ENCODE peak calls at places on chromosomes 2 and 18, in six cellular contexts. O, E, T, C, U and M are unnamed samples.

GRCh38 chr2:64439194-64439593 is 14.8 kb upstream of the LGALSL start:
- DNase-seq in O (no peak), E (no peak), T (no peak), C (no peak), U (no peak), M (no peak)

GRCh38 chr18:32048507-32049091 is 30.0 kb downstream of the RNF125 start:
- DNase-seq in O (peak; percentile 3), E (no peak), T (no peak), C (no peak), U (peak; percentile 52), M (no peak)

GRCh38 chr2:37283207-37283606 is 41.4 kb downstream of the PRKD3 start:
- DNase-seq in O (peak; percentile 93), E (no peak), T (no peak), C (no peak), U (peak; percentile 46), M (no peak)

GRCh38 chr18:46516555-46516954 is 140.5 kb downstream of the LOXHD1 start:
- DNase-seq in O (no peak), E (no peak), T (no peak), C (no peak), U (no peak), M (no peak)

GRCh38 chr2:241002275-241003046 is 4.0 kb downstream of the SNED1 start:
- DNase-seq in O (no peak), E (no peak), T (no peak), C (no peak), U (no peak), M (no peak)

GRCh38 chr2:103873719-103874359 is 980.1 kb upstream of the POU3F3 start:
- DNase-seq in O (no peak), E (no peak), T (no peak), C (no peak), U (no peak), M (peak; percentile 18)

GRCh38 chr18:63905361-63905760 is 2.4 kb upstream of the SERPINB10 start:
- DNase-seq in O (no peak), E (no peak), T (no peak), C (peak; percentile 4), U (no peak), M (no peak)

GRCh38 chr2:222249444-222249843 is 49.4 kb downstream of the PAX3 start:
- DNase-seq in O (no peak), E (no peak), T (no peak), C (no peak), U (no peak), M (no peak)

GRCh38 chr2:159200498-159200897 is 86.0 kb downstream of the WDSUB1 start:
- DNase-seq in O (peak; percentile 51), E (no peak), T (no peak), C (no peak), U (peak; percentile 46), M (no peak)

GRCh38 chr18:70295633-70296188 is 6.9 kb downstream of the SOCS6 start:
- DNase-seq in O (peak; percentile 39), E (no peak), T (no peak), C (no peak), U (peak; percentile 38), M (no peak)
- H3K4me1 ChIP-seq in O (peaks cover 20% of the 10 kb centered on the region), E (peaks cover 6% of the 10 kb centered on the region), T (peaks cover 8% of the 10 kb centered on the region), C (peaks cover 10% of the 10 kb centered on the region), U (peaks cover 7% of the 10 kb centered on the region), M (peaks cover 6% of the 10 kb centered on the region)

GRCh38 chr2:204024906-204025475 is 88.4 kb downstream of the ICOS start:
- DNase-seq in O (no peak), E (no peak), T (no peak), C (peak; percentile 62), U (no peak), M (peak; percentile 29)
- H4K91ac ChIP-seq in O (no peak overlapping the region), E (no peak overlapping the region), T (no peak overlapping the region), C (no peak overlapping the region), U (no peak overlapping the region), M (no peak overlapping the region)

GRCh38 chr2:198315791-198316190 is 511.4 kb downstream of the PLCL1 start:
- DNase-seq in O (no peak), E (no peak), T (no peak), C (no peak), U (peak; percentile 33), M (no peak)

GRCh38 chr2:198314559-198315153 is 510.3 kb downstream of the PLCL1 start:
- DNase-seq in O (peak; percentile 65), E (no peak), T (no peak), C (no peak), U (peak; percentile 71), M (peak; percentile 50)

GRCh38 chr2:198309673-198310280 is 505.4 kb downstream of the PLCL1 start:
- DNase-seq in O (peak; percentile 38), E (peak; percentile 50), T (no peak), C (peak; percentile 21), U (peak; percentile 52), M (peak; percentile 57)

GRCh38 chr2:198311020-198311419 is 506.6 kb downstream of the PLCL1 start:
- DNase-seq in O (no peak), E (no peak), T (no peak), C (no peak), U (no peak), M (no peak)

DNA sequence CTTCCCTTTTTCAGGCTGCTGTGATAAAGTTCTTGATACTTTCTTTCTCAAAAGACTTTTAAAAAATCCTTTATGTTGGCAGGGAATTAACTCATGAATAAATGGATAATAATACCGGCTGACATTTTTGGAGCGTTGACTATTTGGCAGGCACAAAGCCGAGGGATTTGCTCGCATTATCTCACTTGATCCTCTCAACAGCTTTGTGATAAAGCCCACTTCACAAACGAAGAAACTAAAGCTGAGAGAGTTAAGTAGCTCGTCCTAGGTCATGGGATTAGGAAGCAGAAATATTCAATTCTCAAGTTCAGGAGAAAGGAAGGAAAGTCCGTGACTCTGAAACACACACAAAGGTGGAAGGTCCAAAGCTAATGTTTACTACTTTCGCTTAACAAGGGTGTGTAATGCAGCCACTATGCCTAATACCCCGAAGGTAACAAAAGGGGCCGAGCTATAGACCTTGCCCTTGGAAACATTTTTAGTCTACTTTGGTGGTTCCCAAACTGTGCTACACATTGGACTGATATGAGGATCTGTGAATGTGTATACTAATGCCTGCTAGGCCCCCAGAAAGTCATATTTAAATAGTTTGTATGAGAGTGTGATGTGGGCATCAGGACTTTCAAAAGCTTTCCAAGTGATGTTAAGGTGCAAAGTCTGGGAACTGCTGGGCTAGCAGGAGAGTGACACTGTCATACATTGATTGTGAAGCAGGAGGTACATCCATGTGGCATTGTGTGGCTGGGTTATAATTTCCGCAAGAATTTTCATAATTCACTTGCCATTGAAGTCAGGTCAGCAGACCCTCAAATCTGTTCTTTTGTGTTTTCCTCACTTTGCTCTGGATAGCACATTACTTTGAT is 508.5 kb downstream of the PLCL1 start:
- DNase-seq in O (no peak), E (no peak), T (no peak), C (no peak), U (no peak), M (no peak)
- H3K4me1 ChIP-seq in O (no peaks in the 10 kb centered on the region), E (no peaks in the 10 kb centered on the region), T (no peaks in the 10 kb centered on the region), C (no peaks in the 10 kb centered on the region), U (no peaks in the 10 kb centered on the region), M (no peaks in the 10 kb centered on the region)

GRCh38 chr18:8536226-8536625 is 73.0 kb upstream of the RAB12 start:
- DNase-seq in O (no peak), E (no peak), T (no peak), C (no peak), U (no peak), M (no peak)
- H4K91ac ChIP-seq in O (no peak overlapping the region), E (no peak overlapping the region), T (no peak overlapping the region), C (no peak overlapping the region), U (no peak overlapping the region), M (no peak overlapping the region)